ENCODE peak calls at places on chromosome 22, in ten cellular contexts. V is activated T-cell treated with anti-CD3 and anti-CD28 coated beads, Interleukin-2, amount 50 U/mL, for 1 hour; W is stimulated activated CD4-positive, alpha-beta T cell treated with anti-CD3 and anti-CD28 coated beads, Interleukin-1b, Interleukin-23, amount 100 ng/mL, for 1 hour; P is left kidney; J is stimulated activated CD8-positive, alpha-beta memory T cell treated with anti-CD3 and anti-CD28 coated beads, Interleukin-15, amount 100 ng/mL, for 1 hour; K is activated CD8-positive, alpha-beta memory T cell treated with anti-CD3 and anti-CD28 coated beads for 48 hours; L is heart left ventricle; G is GM03348; X is NCI-H460; M is dorsolateral prefrontal cortex. R is an unnamed sample.

GRCh38 chr22:27116295-27116694 is 458.9 kb downstream of the MIAT start:
- DNase-seq in V (no peak), W (no peak), P (no peak), J (no peak), K (no peak), L (no peak), G (no peak), X (no peak), M (no peak), R (no peak)

GRCh38 chr22:46043816-46044717 is 67.1 kb upstream of the WNT7B start:
- DNase-seq in V (peak), W (no peak), P (peak), J (no peak), K (no peak), L (peak), G (peak), X (no peak), M (peak), R (no peak)

GRCh38 chr22:45188779-45189178 is 25.1 kb downstream of the NUP50 start:
- DNase-seq in V (no peak), W (no peak), P (peak), J (no peak), K (no peak), L (no peak), G (no peak), X (no peak), M (peak), R (no peak)

GRCh38 chr22:49300951-49301397 is 526.7 kb downstream of the BRD1 start:
- DNase-seq in V (peak), W (no peak), P (no peak), J (no peak), K (no peak), L (no peak), G (no peak), X (no peak), M (peak), R (no peak)

GRCh38 chr22:23243006-23243573 is 62.8 kb downstream of the BCR start:
- DNase-seq in V (peak), W (peak), P (peak), J (peak), K (peak), L (no peak), G (no peak), X (no peak), M (no peak), R (peak)

GRCh38 chr22:47167056-47167455 is 404.6 kb downstream of the TBC1D22A start:
- DNase-seq in V (peak), W (no peak), P (no peak), J (no peak), K (no peak), L (no peak), G (no peak), X (no peak), M (peak), R (no peak)

GRCh38 chr22:42284643-42285181 is 14.3 kb upstream of the TCF20 start:
- DNase-seq in V (no peak), W (no peak), P (no peak), J (no peak), K (no peak), L (peak), G (no peak), X (no peak), M (no peak), R (no peak)

GRCh38 chr22:33772793-33773192 is 147.5 kb downstream of the LARGE1 start:
- DNase-seq in V (no peak), W (no peak), P (peak), J (no peak), K (no peak), L (no peak), G (no peak), X (no peak), M (no peak), R (no peak)

R was measured in GM13977.